ENCODE peak calls at places on chromosomes 16 and 17, in four cellular contexts. U, I, S and Z are unnamed samples.

GRCh38 chr16:59586331-59586730 is 852.2 kb upstream of the GOT2 start:
- DNase-seq in U (no peak), I (no peak), S (no peak), Z (no peak)

GRCh38 chr17:77374170-77374936 is 233.6 kb downstream of the SEC14L1 start:
- DNase-seq in U (peak; percentile 91), I (no peak), S (no peak), Z (peak; percentile 99)

GRCh38 chr16:78372302-78372701 is 272.8 kb downstream of the WWOX start:
- DNase-seq in U (no peak), I (no peak), S (no peak), Z (no peak)

GRCh38 chr17:13594762-13595697 is 6.7 kb downstream of the HS3ST3A1 start:
- DNase-seq in U (peak; percentile 95), I (no peak), S (peak; percentile 62), Z (peak; percentile 90)

GRCh38 chr16:8673611-8674412 is 605 bp upstream of the ABAT start:
- DNase-seq in U (peak; percentile 25), I (no peak), S (no peak), Z (peak; percentile 68)

GRCh38 chr16:19521471-19522368 is at the start of gene GDE1:
- DNase-seq in U (peak; percentile 90), I (peak; percentile 81), S (peak; percentile 85), Z (peak; percentile 97)

GRCh38 chr16:17951273-17951845 is 385.2 kb downstream of the NPIPA8 start:
- DNase-seq in U (no peak), I (no peak), S (no peak), Z (no peak)

GRCh38 chr17:37368577-37368976 is 7.2 kb upstream of the C17orf78 start:
- DNase-seq in U (peak; percentile 59), I (no peak), S (peak; percentile 31), Z (peak; percentile 53)

GRCh38 chr16:29315916-29316517 is 90.5 kb downstream of the NPIPB11 start:
- DNase-seq in U (no peak), I (no peak), S (no peak), Z (no peak)